ENCODE peak calls at places on chromosome 20, in six cellular contexts. X, W, K, E, G and V are unnamed samples.

GRCh38 chr20:62303327-62304226 is 780 bp downstream of the ADRM1 start:
- DNase-seq in K (peak), W (no peak), G (peak), X (no peak), E (no peak), V (no peak)

GRCh38 chr20:20446613-20447012 is 78.7 kb downstream of the INSM1 start:
- DNase-seq in E (no peak), X (no peak), K (no peak), G (no peak), W (no peak), V (no peak)

GRCh38 chr20:2228926-2229325 is 66.9 kb upstream of the TGM3 start:
- DNase-seq in G (no peak), X (no peak), K (no peak), E (no peak), W (no peak), V (no peak)

GRCh38 chr20:23629017-23629541 is 8.7 kb downstream of the CST3 start:
- DNase-seq in E (no peak), W (no peak), K (peak), G (peak), X (no peak), V (no peak)

GRCh38 chr20:46677608-46678007 is 11.6 kb downstream of the TP53RK start:
- DNase-seq in G (no peak), K (no peak), X (no peak), E (no peak), W (no peak), V (no peak)

GRCh38 chr20:52621401-52621800 is 350.8 kb upstream of the TSHZ2 start:
- DNase-seq in X (no peak), K (no peak), G (no peak), W (no peak), E (no peak), V (no peak)

GRCh38 chr20:62136283-62137091 is 6.7 kb downstream of the PSMA7 start:
- DNase-seq in W (peak), E (peak), G (peak), K (peak), X (no peak), V (peak)

GRCh38 chr20:44536139-44536538 is 14.3 kb upstream of the SERINC3 start:
- DNase-seq in K (no peak), E (no peak), W (no peak), X (no peak), G (no peak), V (no peak)

GRCh38 chr20:44785768-44786167 is 24.6 kb downstream of the RIMS4 start:
- DNase-seq in W (no peak), E (no peak), G (no peak), X (no peak), K (no peak), V (no peak)

GRCh38 chr20:58706150-58706892 is 13.7 kb downstream of the NPEPL1 start:
- DNase-seq in K (no peak), G (no peak), W (no peak), X (no peak), E (peak), V (no peak)

GRCh38 chr20:10505320-10506226 is 70.5 kb downstream of the SLX4IP start:
- DNase-seq in W (no peak), G (no peak), E (no peak), K (no peak), X (no peak), V (no peak)

GRCh38 chr20:33566781-33567603 is 77.1 kb downstream of the CBFA2T2 start:
- DNase-seq in E (no peak), G (no peak), X (no peak), W (no peak), K (no peak), V (no peak)

GRCh38 chr20:38973546-38974120 is 11.5 kb downstream of the DHX35 start:
- DNase-seq in E (no peak), G (peak), W (no peak), X (no peak), K (no peak), V (no peak)

GRCh38 chr20:44601801-44602204 is 19.4 kb downstream of the PKIG start:
- DNase-seq in X (no peak), W (no peak), G (peak), K (no peak), E (no peak), V (no peak)